ENCODE peak calls at places on chromosomes 4 and X, in nine cellular contexts. V is ureter, X is A172, N is activated T-cell treated with anti-CD3 and anti-CD28 coated beads for 1 hour, Q is cardiac muscle cell, I is fibroblast of the aortic adventitia, W is SK-MEL-5, P is DMS153, D is tibial artery. J is an unnamed sample.

GRCh38 chr4:71468086-71468485 is 129.3 kb downstream of the SLC4A4 start:
- DNase-seq in N (no peak), D (no peak), V (no peak), I (no peak), W (no peak), X (no peak), P (no peak), Q (no peak), J (no peak)

GRCh38 chr4:4995103-4995761 is 24.0 kb downstream of the CYTL1 start:
- DNase-seq in W (peak; percentile 76), Q (peak; percentile 73), D (peak; percentile 81), X (peak; percentile 50), V (peak; percentile 66), N (peak; percentile 24), P (peak; percentile 16), I (peak; percentile 72), J (peak; percentile 71)

GRCh38 chrX:153948002-153948466 is 3.6 kb upstream of the RENBP start:
- DNase-seq in N (no peak), P (no peak), Q (no peak), V (no peak), X (no peak), D (no peak), I (no peak), W (no peak), J (no peak)

GRCh38 chrX:118807151-118808017 is 16.2 kb upstream of the ZCCHC12 start:
- DNase-seq in W (peak; percentile 65), N (no peak), D (peak; percentile 68), V (no peak), I (peak; percentile 61), Q (peak; percentile 68), P (peak; percentile 3), X (peak; percentile 1), J (no peak)

GRCh38 chr4:25861951-25862410 is 807 bp downstream of the SEL1L3 start:
- DNase-seq in I (peak; percentile 55), P (no peak), W (peak; percentile 30), Q (peak; percentile 46), D (no peak), N (no peak), V (no peak), X (peak; percentile 20), J (no peak)

GRCh38 chrX:102546818-102547493 is 30.4 kb upstream of the TMSB15A start:
- DNase-seq in V (no peak), P (peak; percentile 11), N (no peak), I (no peak), Q (no peak), W (no peak), X (no peak), D (no peak), J (no peak)

GRCh38 chr4:152010680-152011079 is 249.9 kb upstream of the GATB start:
- DNase-seq in W (no peak), I (peak; percentile 33), D (no peak), P (no peak), V (no peak), Q (no peak), X (no peak), N (no peak), J (no peak)

GRCh38 chr4:176340871-176341685 is 21.3 kb downstream of the SPCS3 start:
- DNase-seq in W (peak; percentile 67), P (no peak), D (no peak), N (no peak), X (peak; percentile 44), Q (peak; percentile 75), V (no peak), I (peak; percentile 76), J (no peak)

GRCh38 chr4:71709961-71710360 is 73.9 kb downstream of the GC start:
- DNase-seq in V (no peak), D (no peak), W (no peak), X (no peak), N (no peak), Q (peak; percentile 45), P (no peak), I (peak; percentile 27), J (no peak)

GRCh38 chr4:33959519-33959918 is 2284.8 kb downstream of the ARAP2 start:
- DNase-seq in P (no peak), I (no peak), X (peak; percentile 25), W (no peak), Q (peak; percentile 18), D (no peak), V (no peak), N (no peak), J (no peak)

GRCh38 chr4:24800273-24800880 is 5.0 kb downstream of the SOD3 start:
- DNase-seq in V (no peak), Q (peak; percentile 44), W (no peak), N (no peak), D (no peak), I (no peak), P (no peak), X (no peak), J (no peak)

GRCh38 chrX:6226646-6227444 is 1.8 kb downstream of the NLGN4X start:
- DNase-seq in V (no peak), W (no peak), X (no peak), Q (no peak), D (no peak), P (no peak), I (no peak), N (no peak), J (no peak)

GRCh38 chr4:187321741-187322140 is 598.1 kb upstream of the FAT1 start:
- DNase-seq in I (no peak), V (no peak), W (no peak), N (no peak), X (no peak), P (no peak), Q (no peak), D (no peak), J (no peak)

GRCh38 chr4:336099-336892 is 1.3 kb upstream of the ZNF141 start:
- DNase-seq in Q (peak; percentile 24), P (no peak), W (no peak), X (no peak), N (no peak), I (peak; percentile 2), V (peak; percentile 45), D (peak; percentile 71), J (peak; percentile 40)